ENCODE peak calls at places on chromosomes 11 and 22, in four cellular contexts. One of them, this sample, is unnamed.

GRCh38 chr11:839875-840617 is 2.3 kb downstream of the POLR2L start:
- DNase-seq in AG10803: no peak
- DNase-seq in SJSA1: no peak
- DNase-seq in colonic mucosa: no peak
- DNase-seq in this sample: no peak

GRCh38 chr11:2123628-2123960 is 15.6 kb downstream of the IGF2 start:
- DNase-seq in SJSA1: no peak
- DNase-seq in colonic mucosa: no peak
- DNase-seq in AG10803: no peak
- DNase-seq in this sample: peak

GRCh38 chr22:44268431-44269116 is 44.2 kb downstream of the SHISAL1 start:
- DNase-seq in colonic mucosa: no peak
- DNase-seq in AG10803: no peak
- DNase-seq in SJSA1: no peak
- DNase-seq in this sample: peak

GRCh38 chr22:17334054-17334453 is 35.2 kb upstream of the CECR2 start:
- DNase-seq in colonic mucosa: no peak
- DNase-seq in SJSA1: no peak
- DNase-seq in AG10803: no peak
- DNase-seq in this sample: no peak

GRCh38 chr11:107769189-107769588 is 57.3 kb upstream of the SLN start:
- DNase-seq in SJSA1: peak
- DNase-seq in AG10803: peak
- DNase-seq in colonic mucosa: no peak
- DNase-seq in this sample: no peak

GRCh38 chr11:61173456-61173855 is 12.2 kb upstream of the VPS37C start:
- DNase-seq in AG10803: peak
- DNase-seq in colonic mucosa: no peak
- DNase-seq in SJSA1: no peak
- DNase-seq in this sample: no peak

GRCh38 chr11:30579348-30579747 is 6.8 kb downstream of the MPPED2 start:
- DNase-seq in AG10803: no peak
- DNase-seq in SJSA1: no peak
- DNase-seq in colonic mucosa: no peak
- DNase-seq in this sample: no peak

GRCh38 chr11:66020618-66021357 is 5.5 kb downstream of the CATSPER1 start:
- DNase-seq in SJSA1: peak
- DNase-seq in colonic mucosa: no peak
- DNase-seq in AG10803: peak
- DNase-seq in this sample: no peak

GRCh38 chr11:93517041-93517440 is 26.1 kb downstream of the SMCO4 start:
- DNase-seq in SJSA1: no peak
- DNase-seq in colonic mucosa: no peak
- DNase-seq in AG10803: no peak
- DNase-seq in this sample: no peak

GRCh38 chr22:21712751-21713427 is 22.7 kb downstream of the YPEL1 start:
- DNase-seq in colonic mucosa: peak
- DNase-seq in SJSA1: peak
- DNase-seq in AG10803: peak
- DNase-seq in this sample: peak

GRCh38 chr11:124760205-124760652 is 1.9 kb downstream of the ESAM start:
- DNase-seq in AG10803: no peak
- DNase-seq in colonic mucosa: no peak
- DNase-seq in SJSA1: no peak
- DNase-seq in this sample: peak

GRCh38 chr22:35549338-35549737 is 8.7 kb downstream of the RASD2 start:
- DNase-seq in SJSA1: no peak
- DNase-seq in colonic mucosa: no peak
- DNase-seq in AG10803: no peak
- DNase-seq in this sample: peak

GRCh38 chr11:126336065-126336464 is 19.4 kb upstream of the ST3GAL4 start:
- DNase-seq in colonic mucosa: no peak
- DNase-seq in AG10803: no peak
- DNase-seq in SJSA1: no peak
- DNase-seq in this sample: no peak

GRCh38 chr11:85269109-85269508 is 358.0 kb downstream of the DLG2 start:
- DNase-seq in SJSA1: no peak
- DNase-seq in colonic mucosa: no peak
- DNase-seq in AG10803: no peak
- DNase-seq in this sample: no peak

GRCh38 chr11:99505319-99505718 is 484.6 kb downstream of the CNTN5 start:
- DNase-seq in AG10803: peak
- DNase-seq in colonic mucosa: no peak
- DNase-seq in SJSA1: no peak
- DNase-seq in this sample: no peak

GRCh38 chr22:28594076-28594783 is 85.4 kb downstream of the TTC28 start:
- DNase-seq in SJSA1: no peak
- DNase-seq in colonic mucosa: no peak
- DNase-seq in AG10803: no peak
- DNase-seq in this sample: no peak

DNA sequence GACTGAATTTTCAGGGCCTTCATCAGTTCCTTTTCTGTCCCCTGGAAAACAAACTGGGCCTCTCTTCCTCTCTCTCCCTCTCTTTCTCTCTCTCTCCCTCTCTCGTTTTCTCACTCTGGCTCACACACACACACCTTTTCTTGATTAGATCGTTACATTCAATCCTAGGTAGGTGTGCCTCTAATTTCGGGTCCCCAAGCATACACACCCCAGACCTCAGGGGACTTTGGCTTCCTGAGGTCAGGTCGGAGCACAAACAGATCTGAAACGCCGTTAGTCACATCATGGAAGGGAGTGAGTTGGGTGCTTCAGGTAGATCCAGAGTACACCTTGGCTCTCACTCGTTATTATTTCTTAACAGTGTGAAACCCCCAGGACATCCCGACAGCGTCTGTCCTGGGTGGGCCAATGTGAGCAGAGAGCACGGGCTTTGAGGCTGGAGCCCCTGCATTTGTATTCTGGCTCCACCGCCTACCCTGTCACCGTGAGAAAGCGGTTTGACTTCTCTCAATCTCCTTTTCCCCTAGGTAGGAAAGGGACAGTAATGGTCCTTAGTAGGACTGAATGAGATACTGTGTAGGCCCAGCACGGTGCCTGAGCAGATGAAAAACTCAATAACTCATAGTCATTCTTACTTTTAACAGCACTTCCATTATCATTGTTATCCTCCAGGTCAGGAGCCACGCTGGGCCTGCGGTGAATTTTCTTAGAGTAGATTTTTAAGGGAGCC is 37.3 kb upstream of the POU2AF1 start:
- DNase-seq in SJSA1: no peak
- DNase-seq in AG10803: no peak
- DNase-seq in colonic mucosa: no peak
- DNase-seq in this sample: no peak
- H3K4me3 ChIP-seq in SJSA1: no peak
- H3K4me3 ChIP-seq in AG10803: no peak
- H3K4me3 ChIP-seq in colonic mucosa: no peak
- H3K4me3 ChIP-seq in this sample: no peak

GRCh38 chr11:57764972-57765371 is 3.4 kb downstream of the CTNND1 start:
- DNase-seq in colonic mucosa: no peak
- DNase-seq in AG10803: no peak
- DNase-seq in SJSA1: no peak
- DNase-seq in this sample: no peak
- H3K4me3 ChIP-seq in colonic mucosa: peak
- H3K4me3 ChIP-seq in AG10803: peak
- H3K4me3 ChIP-seq in SJSA1: peak
- H3K4me3 ChIP-seq in this sample: peak

GRCh38 chr11:8807544-8808225 is 103.3 kb upstream of the AKIP1 start:
- DNase-seq in AG10803: peak
- DNase-seq in SJSA1: no peak
- DNase-seq in colonic mucosa: peak
- DNase-seq in this sample: peak

GRCh38 chr11:8809605-8810272 is 101.2 kb upstream of the AKIP1 start:
- DNase-seq in colonic mucosa: no peak
- DNase-seq in SJSA1: no peak
- DNase-seq in AG10803: peak
- DNase-seq in this sample: no peak

GRCh38 chr11:8809185-8809584 is 101.8 kb upstream of the AKIP1 start:
- DNase-seq in AG10803: peak
- DNase-seq in colonic mucosa: no peak
- DNase-seq in SJSA1: no peak
- DNase-seq in this sample: no peak

GRCh38 chr11:8806974-8807373 is 104.0 kb upstream of the AKIP1 start:
- DNase-seq in AG10803: no peak
- DNase-seq in SJSA1: no peak
- DNase-seq in colonic mucosa: no peak
- DNase-seq in this sample: no peak

GRCh38 chr11:8808226-8808585 is 102.8 kb upstream of the AKIP1 start:
- DNase-seq in AG10803: no peak
- DNase-seq in SJSA1: no peak
- DNase-seq in colonic mucosa: peak
- DNase-seq in this sample: no peak
- H3K4me3 ChIP-seq in AG10803: peak
- H3K4me3 ChIP-seq in SJSA1: no peak
- H3K4me3 ChIP-seq in colonic mucosa: peak
- H3K4me3 ChIP-seq in this sample: peak

DNA sequence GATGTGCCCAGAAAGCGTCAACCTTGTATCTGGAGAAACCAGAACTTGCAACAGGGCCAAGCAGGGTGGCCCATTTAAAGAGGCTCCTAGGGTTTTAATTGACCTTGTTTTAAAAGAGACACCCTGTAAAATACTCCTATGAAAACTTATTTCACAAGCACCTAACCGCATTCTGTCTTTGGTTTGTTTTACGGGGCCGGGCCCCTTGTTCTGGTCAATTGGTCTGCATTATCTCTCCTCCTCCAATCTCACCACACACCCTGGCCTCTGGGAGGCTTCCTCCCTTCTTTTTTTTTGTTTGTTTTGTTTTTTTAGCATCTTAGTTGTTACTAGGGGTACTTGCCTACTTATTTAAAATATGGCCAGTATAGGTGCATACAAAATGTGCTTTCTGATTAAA is 4.7 kb downstream of the EHF start:
- DNase-seq in SJSA1: no peak
- DNase-seq in AG10803: no peak
- DNase-seq in colonic mucosa: no peak
- DNase-seq in this sample: no peak
- H3K4me3 ChIP-seq in SJSA1: no peak
- H3K4me3 ChIP-seq in AG10803: no peak
- H3K4me3 ChIP-seq in colonic mucosa: peak
- H3K4me3 ChIP-seq in this sample: no peak

DNA sequence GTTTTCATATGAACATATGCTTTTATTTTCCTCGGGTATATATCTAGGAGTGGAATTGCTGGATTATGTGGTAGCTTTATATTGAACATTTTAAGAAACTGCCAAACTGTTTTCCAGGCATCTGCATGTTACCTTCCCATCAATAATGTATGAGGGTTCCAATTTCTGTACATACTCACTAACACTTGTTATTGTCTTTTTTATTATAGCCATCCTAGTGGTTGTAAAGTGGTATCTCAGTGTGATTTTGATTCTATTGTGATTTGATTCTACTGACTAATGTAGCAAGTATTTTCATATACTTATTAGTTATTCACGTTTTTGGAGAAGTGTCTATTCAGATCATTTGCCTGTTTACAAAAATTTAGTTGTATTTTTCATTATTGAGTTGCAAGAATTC is 2.0 kb downstream of the ANO5 start:
- DNase-seq in AG10803: no peak
- DNase-seq in SJSA1: no peak
- DNase-seq in colonic mucosa: no peak
- DNase-seq in this sample: no peak
- H3K4me3 ChIP-seq in AG10803: no peak
- H3K4me3 ChIP-seq in SJSA1: no peak
- H3K4me3 ChIP-seq in colonic mucosa: no peak
- H3K4me3 ChIP-seq in this sample: peak